ENCODE peak calls at places on chromosomes 7 and 10, in four cellular contexts. Q is stomach, H is HL-60, I is suprapubic skin. V is an unnamed sample.

GRCh38 chr10:21740989-21741388 is 207.0 kb downstream of the MLLT10 start:
- DNase-seq in Q (no peak), H (no peak), I (no peak), V (no peak)

GRCh38 chr10:71302874-71303568 is 16.0 kb upstream of the SLC29A3 start:
- DNase-seq in Q (no peak), H (peak; percentile 53), I (no peak), V (no peak)

GRCh38 chr10:107718868-107719267 is 554.4 kb upstream of the SORCS1 start:
- DNase-seq in Q (no peak), H (no peak), I (no peak), V (no peak)

GRCh38 chr7:33753881-33754525 is 151.3 kb upstream of the BMPER start:
- DNase-seq in Q (no peak), H (no peak), I (no peak), V (no peak)

GRCh38 chr10:3895045-3895609 is 110.1 kb upstream of the KLF6 start:
- DNase-seq in Q (no peak), H (no peak), I (no peak), V (no peak)

GRCh38 chr10:133293810-133294119 is 14.9 kb downstream of the TUBGCP2 start:
- DNase-seq in Q (no peak), H (no peak), I (no peak), V (no peak)

GRCh38 chr7:26664735-26665420 is 199.5 kb downstream of the SKAP2 start:
- DNase-seq in Q (no peak), H (no peak), I (no peak), V (no peak)

GRCh38 chr10:34131152-34131551 is 683.9 kb downstream of the PARD3 start:
- DNase-seq in Q (no peak), H (no peak), I (no peak), V (no peak)

GRCh38 chr7:148306759-148307158 is 283.8 kb upstream of the C7orf33 start:
- DNase-seq in Q (no peak), H (no peak), I (no peak), V (no peak)

GRCh38 chr7:39096220-39096619 is 118.5 kb downstream of the POU6F2 start:
- DNase-seq in Q (no peak), H (no peak), I (no peak), V (no peak)

GRCh38 chr10:50603151-50603850 is 20.5 kb downstream of the SGMS1 start:
- DNase-seq in Q (no peak), H (no peak), I (no peak), V (no peak)

GRCh38 chr10:50607526-50607925 is 16.2 kb downstream of the SGMS1 start:
- DNase-seq in Q (no peak), H (no peak), I (no peak), V (no peak)

GRCh38 chr10:50604823-50605222 is 18.9 kb downstream of the SGMS1 start:
- DNase-seq in Q (no peak), H (no peak), I (no peak), V (no peak)

GRCh38 chr10:50604049-50604640 is 19.6 kb downstream of the SGMS1 start:
- DNase-seq in Q (no peak), H (peak; percentile 28), I (no peak), V (no peak)

GRCh38 chr10:50605280-50606270 is 18.2 kb downstream of the SGMS1 start:
- DNase-seq in Q (peak; percentile 69), H (peak; percentile 50), I (no peak), V (peak; percentile 90)
- TF ChIP-seq POLR2AphosphoS5 in Q (peak; percentile 73), H (no peak), I (no peak), V (peak; percentile 86)

GRCh38 chr7:144174613-144175012 is 8.7 kb upstream of the CTAGE4 start:
- DNase-seq in Q (no peak), H (no peak), I (no peak), V (no peak)
- TF ChIP-seq POLR2AphosphoS5 in Q (no peak), H (no peak), I (no peak), V (no peak)

GRCh38 chr10:125399289-125399688 is 238.9 kb upstream of the CTBP2 start:
- DNase-seq in Q (no peak), H (no peak), I (no peak), V (no peak)
- TF ChIP-seq POLR2AphosphoS5 in Q (no peak), H (no peak), I (no peak), V (no peak)

DNA sequence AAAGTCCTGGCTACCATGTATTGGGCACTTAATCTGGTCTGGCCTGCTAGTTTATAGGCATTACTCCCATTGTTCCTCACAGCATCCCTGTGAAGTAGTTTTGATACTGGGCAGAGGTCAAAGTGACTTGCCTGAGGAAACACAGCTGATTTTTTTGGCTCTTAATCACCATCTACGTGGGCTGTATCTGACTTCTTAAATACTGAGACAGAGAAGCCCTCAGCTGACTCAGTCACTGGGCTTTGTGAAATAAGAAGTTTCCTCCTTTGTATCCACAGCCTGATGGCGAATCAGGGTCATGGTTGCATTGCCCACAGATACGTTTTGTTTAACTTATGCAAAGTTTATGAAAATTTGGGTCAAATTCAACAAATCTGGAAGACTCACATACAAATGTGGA is 13.2 kb downstream of the TACR2 start:
- DNase-seq in Q (no peak), H (no peak), I (no peak), V (no peak)
- TF ChIP-seq POLR2AphosphoS5 in Q (peak; percentile 17), H (no peak), I (no peak), V (no peak)

V was measured in prostate gland.